ENCODE peak calls at places on chromosomes 12 and 14, in eight cellular contexts. H is kidney epithelial cell; N is PC-3; K is CD8-positive, alpha-beta T cell; T is dorsolateral prefrontal cortex; M is colonic mucosa; S is mammary epithelial cell; O is psoas muscle. L is an unnamed sample. For H3K27me3, the result is how much of the 10 kb centered on the place peaks cover.

GRCh38 chr14:42563313-42563712 is 956.6 kb downstream of the LRFN5 start:
- DNase-seq in M (no peak), T (no peak), K (no peak), S (no peak), H (no peak), O (no peak), N (no peak), L (no peak)

GRCh38 chr14:88202296-88202695 is 120.8 kb downstream of the KCNK10 start:
- DNase-seq in H (no peak), K (no peak), N (no peak), O (no peak), T (no peak), S (no peak), M (peak), L (no peak)

GRCh38 chr14:92568621-92569479 is 55.3 kb downstream of the RIN3 start:
- DNase-seq in T (no peak), K (peak), O (peak), N (no peak), H (no peak), S (no peak), M (no peak), L (no peak)

GRCh38 chr14:34650786-34651584 is 21.0 kb upstream of the SNX6 start:
- DNase-seq in H (peak), M (no peak), N (peak), O (no peak), K (no peak), T (no peak), S (peak), L (peak)

GRCh38 chr14:59677771-59678211 is 101.2 kb upstream of the CCDC175 start:
- DNase-seq in M (no peak), O (no peak), T (no peak), N (no peak), H (no peak), S (no peak), K (no peak), L (peak)

GRCh38 chr12:4829161-4829792 is 80.4 kb upstream of the KCNA1 start:
- DNase-seq in H (no peak), M (no peak), S (no peak), N (no peak), K (no peak), O (no peak), T (no peak), L (no peak)

GRCh38 chr12:46377678-46378077 is 5.1 kb upstream of the SLC38A2 start:
- DNase-seq in M (no peak), K (no peak), O (no peak), S (no peak), H (no peak), T (no peak), N (no peak), L (no peak)

GRCh38 chr12:119171266-119171665 is 7.5 kb upstream of the HSPB8 start:
- DNase-seq in K (no peak), N (no peak), S (no peak), H (no peak), T (no peak), M (no peak), O (no peak), L (no peak)

GRCh38 chr12:80565276-80565675 is 121.2 kb downstream of the PTPRQ start:
- DNase-seq in T (no peak), M (no peak), S (peak), H (no peak), O (no peak), K (no peak), N (no peak), L (no peak)

GRCh38 chr12:65894127-65894526 is 69.8 kb downstream of the HMGA2 start:
- DNase-seq in N (peak), T (no peak), M (no peak), O (no peak), S (no peak), H (no peak), K (no peak), L (no peak)

GRCh38 chr12:18320036-18320617 is 58.8 kb downstream of the PIK3C2G start:
- DNase-seq in O (no peak), T (no peak), H (peak), M (no peak), N (peak), K (no peak), S (peak), L (no peak)

GRCh38 chr14:24079521-24080141 is 8.3 kb downstream of the CPNE6 start:
- DNase-seq in T (peak), O (no peak), N (no peak), H (no peak), M (no peak), S (no peak), K (no peak), L (no peak)

DNA sequence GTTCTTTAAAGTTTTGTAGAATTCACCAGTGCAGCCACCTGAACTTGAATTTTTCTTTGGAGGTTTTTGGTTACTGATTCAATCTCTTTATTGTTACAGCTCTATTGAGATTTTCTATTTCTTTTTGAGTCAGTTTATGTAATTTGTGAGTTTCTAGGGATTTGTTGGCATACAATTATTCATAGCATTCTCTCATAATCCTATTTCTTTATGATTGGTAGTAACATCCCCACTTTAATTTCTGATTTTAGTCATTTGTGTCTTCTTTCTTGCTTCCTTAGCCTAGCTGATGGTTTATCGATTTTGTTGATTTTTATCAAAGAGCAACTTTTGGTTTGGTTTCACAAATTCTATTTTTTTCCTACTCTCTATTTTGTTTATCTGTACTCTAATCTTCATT is 17.9 kb upstream of the BBS10 start:
- DNase-seq in N (no peak), T (no peak), S (no peak), O (no peak), H (no peak), M (no peak), K (no peak), L (no peak)
- H3K4me3 ChIP-seq in N (no peak), T (no peak), S (no peak), O (no peak), H (no peak), M (no peak), K (no peak), L (no peak)

DNA sequence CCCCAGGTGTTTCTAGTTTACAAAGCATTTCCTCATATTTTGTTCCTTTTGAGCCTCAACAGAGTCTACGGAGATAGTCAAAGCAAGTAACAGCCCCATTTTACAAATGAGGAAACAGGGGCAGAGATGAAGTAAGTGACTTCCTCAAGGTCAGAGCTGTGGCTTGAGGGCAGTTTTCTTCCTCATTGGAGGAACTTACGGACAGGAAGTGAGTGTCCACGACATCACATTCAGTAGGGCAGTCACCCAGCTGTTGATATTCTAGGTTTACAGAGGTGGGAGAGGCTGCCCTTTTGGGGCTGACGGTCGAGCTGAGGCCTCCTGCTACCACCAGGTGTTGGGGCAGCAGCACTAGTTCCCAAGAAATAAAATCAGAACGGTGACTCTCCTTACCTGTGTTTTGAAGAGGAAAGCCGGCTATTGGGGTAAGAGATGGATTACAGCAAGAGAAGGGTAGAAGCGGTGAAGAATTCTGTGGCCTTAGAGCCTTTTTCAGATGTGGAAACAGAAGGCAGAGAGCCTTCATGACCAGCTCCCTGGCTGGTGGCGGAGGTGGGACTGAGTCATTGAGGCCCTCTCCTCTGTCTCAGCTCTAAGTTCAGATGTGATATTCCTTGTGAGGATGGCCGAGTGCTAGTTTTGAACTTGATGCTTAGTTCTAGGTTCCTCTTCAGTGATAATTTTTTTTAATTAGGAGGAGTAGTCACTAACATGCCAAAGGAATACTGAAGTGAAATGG is 41.7 kb downstream of the SUSD6 start:
- DNase-seq in K (no peak), S (no peak), H (no peak), T (no peak), O (no peak), M (peak), N (no peak), L (no peak)
- TF ChIP-seq CTCF in K (no peak), S (no peak), H (no peak), T (no peak), O (no peak), M (no peak), N (no peak), L (no peak)

DNA sequence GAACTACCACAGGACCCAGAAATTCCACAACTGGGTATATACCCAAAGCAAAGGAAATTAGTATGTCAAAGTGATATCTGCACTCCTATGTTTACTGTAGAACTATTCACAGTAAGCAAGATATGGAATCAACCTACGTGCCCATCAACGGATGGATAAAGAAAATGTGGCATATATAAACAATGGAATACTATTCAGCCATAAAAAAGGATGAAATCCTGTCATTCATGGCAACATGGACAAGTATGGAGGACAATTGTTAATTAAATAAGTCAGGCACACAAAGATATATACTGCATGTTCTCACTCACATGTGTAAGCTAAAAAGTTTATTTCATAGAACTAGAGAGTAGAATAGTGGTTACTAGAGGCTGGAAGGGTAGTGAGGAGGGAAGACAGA is 97.0 kb downstream of the CEP83 start:
- DNase-seq in M (no peak), S (no peak), K (no peak), N (no peak), H (no peak), O (no peak), T (no peak), L (no peak)
- H3K27me3 ChIP-seq in M (under half), S (under half), K (under half), N (under half), H (under half), O (under half), T (under half), L (under half)

DNA sequence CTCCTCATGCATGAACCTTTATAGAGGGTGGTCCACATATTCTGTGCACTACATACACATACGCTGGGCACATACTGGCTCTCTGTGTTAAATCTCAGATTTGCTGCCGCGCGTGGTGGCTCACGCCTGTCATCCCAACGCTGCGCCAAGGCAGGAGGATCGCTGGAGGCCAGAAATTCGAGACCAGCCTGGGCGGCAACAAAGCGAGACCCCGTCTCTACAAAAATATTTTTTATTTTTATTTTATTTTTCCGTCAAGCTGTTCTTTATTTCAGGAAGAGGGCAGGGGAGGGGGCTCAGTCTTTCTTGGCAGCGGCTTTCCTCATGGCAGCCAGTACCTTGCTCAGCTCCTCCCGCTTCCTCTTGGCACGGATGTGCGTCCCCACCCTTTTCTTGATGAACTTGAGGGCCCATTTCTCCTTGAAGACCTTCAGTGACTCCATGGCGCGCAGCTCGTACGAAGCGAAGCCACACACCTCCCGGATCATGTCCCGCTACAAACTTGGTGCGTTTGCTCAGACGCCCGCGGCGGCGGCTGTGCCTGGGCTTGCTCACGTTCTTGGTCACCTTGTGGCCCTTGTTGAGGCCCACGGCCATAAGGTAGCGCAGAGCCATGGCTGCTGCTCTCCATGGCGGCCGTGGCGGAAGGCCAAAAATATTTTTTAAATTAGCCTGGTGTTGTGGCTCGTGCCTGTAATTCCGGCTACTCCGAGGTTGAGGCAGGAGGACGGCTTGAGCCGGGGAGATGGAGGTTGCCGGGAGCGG is 3.2 kb downstream of the DCAF4 start:
- DNase-seq in O (no peak), T (no peak), H (no peak), S (no peak), K (no peak), M (no peak), N (no peak), L (no peak)
- H3K4me3 ChIP-seq in O (no peak), T (no peak), H (no peak), S (no peak), K (no peak), M (no peak), N (no peak), L (no peak)

GRCh38 chr14:104137297-104138097 is 890 bp upstream of the KIF26A start:
- DNase-seq in M (peak), K (peak), H (no peak), O (peak), S (no peak), T (no peak), N (peak), L (no peak)

GRCh38 chr14:104135904-104136471 is 2.4 kb upstream of the KIF26A start:
- DNase-seq in O (peak), K (no peak), M (no peak), N (no peak), T (no peak), S (no peak), H (no peak), L (no peak)

GRCh38 chr14:104135121-104135903 is 3.1 kb upstream of the KIF26A start:
- DNase-seq in M (no peak), T (no peak), K (no peak), O (peak), S (no peak), H (no peak), N (peak), L (no peak)

GRCh38 chr14:104138098-104138890 is at the start of gene KIF26A:
- DNase-seq in S (no peak), H (no peak), M (peak), N (peak), K (peak), O (peak), T (no peak), L (no peak)

DNA sequence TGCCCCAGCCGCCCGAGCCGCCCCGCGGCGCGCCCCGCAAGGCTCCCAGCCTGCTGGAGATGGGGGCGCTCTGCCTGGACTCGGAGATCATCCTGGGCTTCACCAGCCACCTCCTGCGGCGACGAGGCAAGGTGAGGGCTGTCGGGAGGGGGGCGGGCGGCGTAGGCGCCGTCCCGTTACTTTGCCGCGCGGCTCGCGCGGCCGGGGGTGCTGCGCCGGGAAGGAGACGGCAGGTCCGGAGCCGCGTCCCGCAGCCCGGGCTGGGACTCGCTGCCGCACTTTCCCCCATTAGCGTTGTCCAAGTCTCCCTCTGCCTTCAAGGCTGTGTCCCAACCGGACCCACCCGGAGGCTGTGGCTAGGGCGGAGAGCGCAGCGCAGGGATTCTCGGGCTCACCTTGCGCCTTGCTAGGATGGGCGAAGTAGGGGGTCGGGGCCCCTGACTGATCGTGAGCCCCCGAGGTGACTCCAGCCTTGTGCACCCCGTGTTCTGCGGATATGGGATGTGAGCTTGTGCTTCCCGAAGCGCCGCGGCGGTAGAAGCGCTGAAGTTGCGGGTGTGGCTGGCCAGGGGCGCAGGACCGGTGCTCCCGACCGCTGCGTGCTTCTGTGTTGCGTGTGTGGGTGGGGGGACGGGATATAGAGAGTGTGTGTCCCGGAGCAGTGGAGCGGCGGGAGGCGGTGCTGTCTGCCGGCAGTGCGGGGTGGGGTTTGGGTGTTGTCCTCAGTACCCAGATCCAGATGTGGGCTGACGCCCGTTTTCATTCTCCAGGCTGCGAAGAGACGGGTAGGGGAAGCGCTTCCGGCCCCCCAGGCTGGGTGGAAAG is 1.7 kb upstream of the KIF26A start:
- DNase-seq in S (no peak), M (no peak), O (peak), H (no peak), N (no peak), T (no peak), K (no peak), L (no peak)
- TF ChIP-seq CTCF in S (no peak), M (no peak), O (no peak), H (no peak), N (no peak), T (no peak), K (no peak), L (no peak)